ENCODE peak calls at places on chromosomes 11 and 22, in four cellular contexts. U is pancreas, M is testis, S is Panc1. R is an unnamed sample.

GRCh38 chr11:133531971-133532651 is at the start of gene OPCML:
- DNase-seq in S (no peak), M (no peak), U (no peak), R (peak; percentile 42)

GRCh38 chr11:121494355-121495099 is 41.8 kb upstream of the SORL1-AS1 start:
- DNase-seq in U (no peak), M (peak; percentile 51), S (no peak), R (no peak)

GRCh38 chr11:65159005-65159404 is 11.0 kb upstream of the SPDYC start:
- DNase-seq in U (no peak), M (no peak), S (no peak), R (no peak)

GRCh38 chr22:48901324-48901723 is 926.3 kb downstream of the BRD1 start:
- DNase-seq in U (no peak), M (no peak), S (no peak), R (no peak)

GRCh38 chr22:17842386-17842785 is 68.1 kb upstream of the BID start:
- DNase-seq in S (no peak), U (no peak), M (peak; percentile 26), R (peak; percentile 76)

GRCh38 chr11:40100204-40100603 is 1359.2 kb downstream of the LRRC4C start:
- DNase-seq in M (no peak), U (no peak), S (no peak), R (no peak)

GRCh38 chr22:19879651-19879995 is 24.9 kb upstream of the GNB1L start:
- DNase-seq in M (no peak), S (no peak), U (no peak), R (peak; percentile 4)

GRCh38 chr22:18031670-18032454 is 7.5 kb upstream of the MICAL3 start:
- DNase-seq in U (peak; percentile 31), M (no peak), S (peak; percentile 86), R (no peak)

GRCh38 chr11:119474682-119475596 is 52.0 kb upstream of the THY1 start:
- DNase-seq in S (peak; percentile 58), M (peak; percentile 83), U (peak; percentile 31), R (peak; percentile 56)

GRCh38 chr11:26583550-26583949 is 11.5 kb upstream of the MUC15 start:
- DNase-seq in M (no peak), S (no peak), U (no peak), R (no peak)

GRCh38 chr22:29171721-29172120 is 34.0 kb upstream of the EMID1 start:
- DNase-seq in M (no peak), S (no peak), U (no peak), R (no peak)

GRCh38 chr22:40325315-40325714 is 21.0 kb upstream of the ADSL start:
- DNase-seq in U (no peak), S (no peak), M (no peak), R (no peak)

GRCh38 chr11:19072464-19072863 is 11.9 kb upstream of the MRGPRX2 start:
- DNase-seq in M (no peak), S (no peak), U (no peak), R (no peak)

GRCh38 chr22:26573026-26573662 is 16.8 kb downstream of the TPST2 start:
- DNase-seq in M (no peak), U (no peak), S (no peak), R (peak; percentile 64)

GRCh38 chr11:90288207-90288821 is 65.5 kb upstream of the CHORDC1 start:
- DNase-seq in M (no peak), U (no peak), S (peak; percentile 5), R (no peak)

GRCh38 chr11:68855205-68855978 is 13.7 kb upstream of the CPT1A start:
- DNase-seq in S (no peak), M (peak; percentile 44), U (no peak), R (peak; percentile 78)

GRCh38 chr11:73693877-73694525 is 47.6 kb downstream of the PLEKHB1 start:
- DNase-seq in U (no peak), S (no peak), M (no peak), R (no peak)

GRCh38 chr11:2713069-2713468 is 13.3 kb upstream of the KCNQ1OT1 start:
- DNase-seq in S (no peak), M (no peak), U (no peak), R (peak; percentile 27)

GRCh38 chr22:40332319-40332781 is 13.9 kb upstream of the ADSL start:
- DNase-seq in M (no peak), U (no peak), S (no peak), R (no peak)

GRCh38 chr11:7577883-7578242 is 64.1 kb downstream of the PPFIBP2 start:
- DNase-seq in M (no peak), S (no peak), U (no peak), R (no peak)

GRCh38 chr11:104899226-104899625 is 966 bp upstream of the CASP12 start:
- DNase-seq in U (no peak), M (no peak), S (no peak), R (no peak)

GRCh38 chr22:37990302-37990701 is 5.9 kb upstream of the SOX10 start:
- DNase-seq in M (no peak), U (no peak), S (no peak), R (peak; percentile 70)

GRCh38 chr11:86115542-86116385 is 46.9 kb upstream of the PICALM start:
- DNase-seq in U (no peak), M (no peak), S (no peak), R (no peak)

GRCh38 chr11:8356731-8357504 is 93.2 kb upstream of the LMO1 start:
- DNase-seq in S (no peak), U (no peak), M (peak; percentile 57), R (peak; percentile 83)

GRCh38 chr11:36453678-36454077 is 56.4 kb downstream of the TRAF6 start:
- DNase-seq in U (no peak), M (no peak), S (no peak), R (no peak)

GRCh38 chr11:10317281-10317755 is 12.4 kb downstream of the ADM start:
- DNase-seq in M (no peak), S (no peak), U (no peak), R (no peak)

GRCh38 chr11:15848769-15849168 is 507.6 kb downstream of the SOX6 start:
- DNase-seq in M (no peak), U (no peak), S (no peak), R (no peak)

GRCh38 chr22:50283821-50284220 is 13.6 kb upstream of the MAPK11 start:
- DNase-seq in U (no peak), S (no peak), M (no peak), R (no peak)
- H3K4me1 ChIP-seq in U (no peaks in the 10 kb centered on the region), S (peaks cover 4% of the 10 kb centered on the region), M (no peaks in the 10 kb centered on the region), R (no peaks in the 10 kb centered on the region)

DNA sequence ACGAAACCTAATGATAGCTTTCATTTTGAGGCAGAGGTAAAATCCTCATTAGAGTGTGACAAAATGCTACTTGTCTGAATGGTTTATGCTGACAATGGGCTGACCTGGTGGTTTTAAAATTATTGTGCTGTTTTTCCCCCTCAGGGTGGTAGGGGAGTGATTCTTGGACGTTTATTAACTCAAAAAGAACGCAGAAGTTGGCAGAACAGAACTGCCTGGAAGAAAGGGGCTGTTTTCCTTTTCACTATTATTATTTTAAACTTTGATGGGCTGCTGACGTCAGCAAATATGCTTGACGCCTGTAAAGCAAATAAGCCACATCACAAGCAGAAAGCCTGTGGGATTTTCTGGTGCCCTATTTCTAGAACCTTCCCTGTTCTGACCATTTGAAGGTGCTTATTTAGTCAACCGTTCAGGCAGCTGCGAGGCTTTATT is 4.0 kb downstream of the RASSF10 start:
- DNase-seq in M (no peak), S (no peak), U (no peak), R (no peak)
- H3K27me3 ChIP-seq in M (no peaks in the 10 kb centered on the region), S (peaks cover 25% of the 10 kb centered on the region), U (no peaks in the 10 kb centered on the region), R (peaks cover 2% of the 10 kb centered on the region)

GRCh38 chr22:36329217-36330078 is 58.3 kb downstream of the MYH9 start:
- DNase-seq in S (no peak), M (no peak), U (no peak), R (peak; percentile 65)
- H3K4me3 ChIP-seq in S (no peak overlapping the region), M (no peak overlapping the region), U (no peak overlapping the region), R (no peak overlapping the region)

GRCh38 chr22:31105282-31105929 is 2.0 kb downstream of the SELENOM start:
- DNase-seq in S (no peak), M (no peak), U (no peak), R (peak; percentile 31)

GRCh38 chr22:31107206-31108118 is at the start of gene SELENOM:
- DNase-seq in S (peak; percentile 85), M (peak; percentile 96), U (peak; percentile 98), R (peak; percentile 99)

GRCh38 chr22:31104869-31105268 is 2.5 kb downstream of the SELENOM start:
- DNase-seq in S (no peak), M (peak; percentile 67), U (no peak), R (no peak)

GRCh38 chr22:31106651-31107205 is 640 bp downstream of the SELENOM start:
- DNase-seq in S (no peak), M (no peak), U (peak; percentile 31), R (peak; percentile 72)

GRCh38 chr22:31106001-31106571 is 1.3 kb downstream of the SELENOM start:
- DNase-seq in M (no peak), S (no peak), U (peak; percentile 26), R (no peak)
- H3K4me1 ChIP-seq in M (no peaks in the 10 kb centered on the region), S (no peaks in the 10 kb centered on the region), U (no peaks in the 10 kb centered on the region), R (peaks cover 3% of the 10 kb centered on the region)

DNA sequence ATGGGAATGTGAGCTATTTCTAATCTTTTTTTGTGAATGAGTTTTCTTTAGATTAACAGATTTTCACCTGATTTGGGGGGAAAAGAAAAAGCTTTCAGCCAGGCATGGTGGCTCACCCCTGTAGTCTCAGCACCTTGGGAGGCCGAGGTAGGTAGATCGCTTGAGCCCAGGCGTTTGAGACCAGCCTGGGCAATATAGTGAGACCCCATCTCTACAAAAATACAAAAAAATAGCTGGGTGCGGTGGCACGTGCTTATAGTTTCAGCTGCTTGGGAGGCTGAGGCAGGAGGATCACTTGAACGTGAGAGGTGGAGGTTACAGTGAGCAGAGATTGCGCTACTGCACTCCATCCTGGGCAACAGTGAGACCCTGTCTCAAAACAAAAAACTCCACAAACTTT is 92.2 kb downstream of the HSD17B12 start:
- DNase-seq in U (no peak), M (no peak), S (no peak), R (no peak)
- H3K27me3 ChIP-seq in U (no peaks in the 10 kb centered on the region), M (no peaks in the 10 kb centered on the region), S (no peaks in the 10 kb centered on the region), R (no peaks in the 10 kb centered on the region)

GRCh38 chr22:46432164-46433068 is 96.9 kb downstream of the TRMU start:
- DNase-seq in U (no peak), S (no peak), M (no peak), R (no peak)
- H3K4me3 ChIP-seq in U (no peak overlapping the region), S (no peak overlapping the region), M (no peak overlapping the region), R (peak overlapping the region; percentile 0)

DNA sequence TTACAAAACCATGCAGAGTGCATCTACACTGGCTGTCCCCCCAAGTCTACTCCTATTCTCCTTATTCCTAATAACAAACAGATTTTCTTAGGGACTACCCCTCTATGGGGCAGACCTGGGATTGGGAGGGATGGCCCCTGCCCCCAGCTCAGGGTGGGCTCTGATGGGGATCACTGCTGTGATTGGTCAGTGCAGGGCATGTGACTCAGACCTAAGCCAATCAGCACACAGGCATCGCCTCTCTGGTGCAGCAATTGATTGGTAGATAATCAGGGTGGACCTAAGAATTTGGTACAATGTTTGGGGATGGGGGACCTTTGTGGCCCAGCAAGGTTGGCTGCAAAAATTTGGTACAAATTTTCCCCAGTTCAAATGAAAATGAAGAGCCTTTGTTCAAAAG is 57.2 kb upstream of the SHANK2 start:
- DNase-seq in M (peak; percentile 47), U (no peak), S (no peak), R (no peak)
- H3K4me1 ChIP-seq in M (no peaks in the 10 kb centered on the region), U (no peaks in the 10 kb centered on the region), S (no peaks in the 10 kb centered on the region), R (no peaks in the 10 kb centered on the region)

GRCh38 chr11:1444823-1445422 is 41.7 kb downstream of the MOB2 start:
- DNase-seq in U (no peak), S (no peak), M (no peak), R (no peak)
- H3K27me3 ChIP-seq in U (no peaks in the 10 kb centered on the region), S (no peaks in the 10 kb centered on the region), M (no peaks in the 10 kb centered on the region), R (no peaks in the 10 kb centered on the region)

GRCh38 chr22:32573991-32574390 is 99.4 kb downstream of the FBXO7 start:
- DNase-seq in M (no peak), S (no peak), U (no peak), R (no peak)
- H3K4me3 ChIP-seq in M (no peak overlapping the region), S (no peak overlapping the region), U (no peak overlapping the region), R (no peak overlapping the region)